ENCODE peak calls at places on chromosomes 2 and 18, in four cellular contexts. I, O, Z and S are unnamed samples.

GRCh38 chr18:70288171-70288850 is 534 bp upstream of the SOCS6 start:
- DNase-seq in I (peak; percentile 48), Z (peak; percentile 29), O (no peak), S (peak; percentile 55)

GRCh38 chr2:47190188-47190818 is 35.2 kb upstream of the STPG4 start:
- DNase-seq in Z (no peak), O (no peak), I (no peak), S (peak; percentile 90)

GRCh38 chr2:54052825-54053718 is 62.3 kb upstream of the ACYP2 start:
- DNase-seq in Z (peak; percentile 6), O (no peak), I (peak; percentile 52), S (peak; percentile 35)

GRCh38 chr2:43210467-43211303 is 15.7 kb downstream of the ZFP36L2 start:
- DNase-seq in I (no peak), Z (no peak), O (no peak), S (peak; percentile 29)

GRCh38 chr2:25173719-25174118 is 5.3 kb upstream of the POMC start:
- DNase-seq in Z (no peak), O (no peak), I (no peak), S (no peak)

GRCh38 chr2:18311413-18311812 is 249.0 kb downstream of the RDH14 start:
- DNase-seq in O (no peak), Z (peak; percentile 70), I (no peak), S (peak; percentile 71)

GRCh38 chr18:79354350-79354749 is 41.4 kb upstream of the NFATC1 start:
- DNase-seq in Z (no peak), I (no peak), O (no peak), S (no peak)

GRCh38 chr2:183490930-183491329 is 366.7 kb downstream of the NUP35 start:
- DNase-seq in Z (no peak), O (no peak), I (peak; percentile 65), S (peak; percentile 34)

GRCh38 chr2:74530239-74531161 is 767 bp downstream of the HTRA2 start:
- DNase-seq in Z (no peak), I (peak; percentile 64), O (no peak), S (peak; percentile 65)

GRCh38 chr18:22558945-22559385 is 141.2 kb upstream of the CTAGE1 start:
- DNase-seq in Z (no peak), O (no peak), I (no peak), S (peak; percentile 75)

GRCh38 chr2:23904215-23904614 is 22.7 kb downstream of the ATAD2B start:
- DNase-seq in O (no peak), I (no peak), Z (no peak), S (no peak)

GRCh38 chr2:171158790-171159325 is 1.8 kb downstream of the TLK1 start:
- DNase-seq in I (peak; percentile 61), Z (no peak), O (no peak), S (no peak)

GRCh38 chr2:172953970-172954852 is 121.4 kb upstream of the MAP3K20 start:
- DNase-seq in I (no peak), Z (no peak), O (no peak), S (peak; percentile 58)

GRCh38 chr2:120803764-120804335 is 68.2 kb downstream of the GLI2 start:
- DNase-seq in Z (no peak), O (no peak), I (no peak), S (no peak)

GRCh38 chr18:44409071-44409470 is 271.6 kb upstream of the SETBP1 start:
- DNase-seq in Z (no peak), I (no peak), O (no peak), S (no peak)